ENCODE peak calls at places on chromosome 14, in six cellular contexts. X is HCT116, A is upper lobe of left lung, P is K562, M is GM12878, K is HepG2. C is an unnamed sample.

GRCh38 chr14:57760891-57761290 is 105.0 kb downstream of the SLC35F4 start:
- ATAC-seq in X (no peak), A (no peak), P (no peak), M (no peak), K (no peak), C (no peak)

GRCh38 chr14:22185191-22185590 is 403.8 kb downstream of the DAD1 start:
- ATAC-seq in X (peak), A (no peak), P (no peak), M (peak), K (peak), C (no peak)

GRCh38 chr14:76904100-76904739 is 78.0 kb downstream of the LRRC74A start:
- ATAC-seq in X (peak), A (peak), P (no peak), M (no peak), K (no peak), C (peak)

GRCh38 chr14:101126376-101127130 is 223.0 kb upstream of the RTL1 start:
- ATAC-seq in X (no peak), A (no peak), P (no peak), M (no peak), K (no peak), C (no peak)

GRCh38 chr14:31716208-31716607 is 155.0 kb downstream of the NUBPL start:
- ATAC-seq in X (no peak), A (no peak), P (no peak), M (no peak), K (no peak), C (no peak)

GRCh38 chr14:40417777-40418401 is 985.7 kb upstream of the FBXO33 start:
- ATAC-seq in X (peak), A (no peak), P (no peak), M (peak), K (peak), C (no peak)

GRCh38 chr14:33647385-33647786 is 303.5 kb downstream of the EGLN3 start:
- ATAC-seq in X (no peak), A (no peak), P (no peak), M (no peak), K (no peak), C (no peak)

GRCh38 chr14:58637040-58637390 is 747 bp upstream of the DACT1 start:
- ATAC-seq in X (no peak), A (no peak), P (no peak), M (no peak), K (no peak), C (no peak)

GRCh38 chr14:72745991-72746980 is 147.6 kb downstream of the DPF3 start:
- ATAC-seq in X (peak), A (no peak), P (no peak), M (no peak), K (no peak), C (peak)

GRCh38 chr14:53148612-53149202 is 4.4 kb downstream of the DDHD1 start:
- ATAC-seq in X (no peak), A (no peak), P (no peak), M (peak), K (no peak), C (no peak)

GRCh38 chr14:22898302-22898894 is 15.4 kb downstream of the REM2 start:
- ATAC-seq in X (peak), A (no peak), P (peak), M (no peak), K (no peak), C (no peak)

GRCh38 chr14:101665478-101666078 is 95.9 kb upstream of the PPP2R5C start:
- ATAC-seq in X (peak), A (no peak), P (peak), M (peak), K (peak), C (no peak)

GRCh38 chr14:68476212-68476964 is 316.5 kb downstream of the ZFP36L1 start:
- ATAC-seq in X (peak), A (peak), P (no peak), M (peak), K (no peak), C (peak)

GRCh38 chr14:34722723-34723545 is 8.5 kb upstream of the CFL2 start:
- ATAC-seq in X (peak), A (no peak), P (peak), M (peak), K (peak), C (peak)

GRCh38 chr14:39229601-39230110 is 4.1 kb upstream of the MIA2 start:
- ATAC-seq in X (no peak), A (no peak), P (peak), M (no peak), K (no peak), C (no peak)

GRCh38 chr14:68729556-68729955 is 63.3 kb downstream of the ZFP36L1 start:
- ATAC-seq in X (no peak), A (no peak), P (no peak), M (no peak), K (no peak), C (peak)

GRCh38 chr14:53953828-53954550 is 2.6 kb downstream of the BMP4 start:
- ATAC-seq in X (peak), A (no peak), P (no peak), M (no peak), K (peak), C (peak)

GRCh38 chr14:52059614-52060013 is 9.2 kb downstream of the NID2 start:
- ATAC-seq in X (no peak), A (no peak), P (no peak), M (no peak), K (no peak), C (peak)

GRCh38 chr14:89417469-89418225 is 614 bp upstream of the FOXN3 start:
- ATAC-seq in X (peak), A (peak), P (peak), M (peak), K (peak), C (peak)
- TF ChIP-seq POLR2A in X (no peak), A (no peak), P (no peak), M (peak), K (peak), C (no peak)

GRCh38 chr14:71322660-71323250 is 415.5 kb downstream of the PCNX1 start:
- ATAC-seq in X (no peak), A (no peak), P (no peak), M (peak), K (no peak), C (no peak)
- TF ChIP-seq CTCF in X (peak), A (no peak), P (peak), M (peak), K (peak), C (peak)

GRCh38 chr14:63960926-63961567 is 108.2 kb downstream of the SYNE2 start:
- ATAC-seq in X (no peak), A (no peak), P (no peak), M (no peak), K (no peak), C (no peak)

GRCh38 chr14:63951429-63951828 is 98.6 kb downstream of the SYNE2 start:
- ATAC-seq in X (no peak), A (no peak), P (no peak), M (no peak), K (no peak), C (no peak)

GRCh38 chr14:63952053-63952932 is 99.5 kb downstream of the SYNE2 start:
- ATAC-seq in X (no peak), A (no peak), P (no peak), M (no peak), K (no peak), C (no peak)

GRCh38 chr14:63952933-63953437 is 100.2 kb downstream of the SYNE2 start:
- ATAC-seq in X (no peak), A (no peak), P (no peak), M (no peak), K (no peak), C (no peak)

DNA sequence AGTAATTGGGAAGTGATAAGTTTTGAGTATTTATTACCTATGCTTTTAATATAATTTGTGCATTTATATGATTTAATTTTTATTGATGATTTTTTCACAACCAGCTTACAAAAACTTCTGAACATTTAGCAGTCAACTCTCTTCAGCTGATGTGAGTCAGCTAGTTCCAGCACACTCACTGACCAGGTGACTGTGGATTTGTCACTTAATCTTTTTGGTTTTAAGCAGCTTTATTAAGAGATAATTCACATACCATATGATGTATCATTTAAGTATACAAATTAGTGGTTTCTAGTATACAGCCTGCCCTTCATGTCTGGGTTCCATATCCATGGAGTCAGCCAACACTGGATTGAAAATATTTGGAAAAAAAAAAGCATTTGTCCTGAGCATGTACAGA is 103.5 kb downstream of the SYNE2 start:
- ATAC-seq in X (no peak), A (no peak), P (no peak), M (no peak), K (no peak), C (no peak)
- TF ChIP-seq POLR2AphosphoS5 in X (no peak), A (no peak), P (no peak), M (no peak), K (no peak), C (no peak)

GRCh38 chr14:24132061-24132685 is 1.7 kb downstream of the FITM1 start:
- ATAC-seq in X (no peak), A (no peak), P (no peak), M (no peak), K (no peak), C (no peak)
- TF ChIP-seq POLR2A in X (no peak), A (no peak), P (no peak), M (no peak), K (no peak), C (no peak)

DNA sequence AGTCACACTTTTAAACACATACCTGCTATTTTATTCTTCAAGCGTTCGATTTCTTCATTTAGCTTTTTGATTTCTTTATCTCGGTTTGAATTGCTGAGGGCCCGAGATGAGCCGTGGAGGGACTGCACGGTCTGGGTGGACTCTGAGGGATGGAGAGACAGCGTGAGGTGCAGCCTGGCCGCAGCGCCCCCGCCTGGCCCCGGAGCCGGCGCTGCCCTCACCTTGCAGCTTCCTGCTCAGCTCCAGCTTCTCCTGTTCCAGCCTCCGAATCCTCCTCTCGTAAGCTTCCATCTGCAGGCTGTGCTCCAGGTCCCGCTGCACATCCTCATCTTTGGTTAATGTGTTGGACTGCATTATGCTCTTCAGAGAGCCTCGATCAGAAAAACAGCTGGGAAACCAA is 53.2 kb downstream of the AMN start:
- ATAC-seq in X (no peak), A (no peak), P (peak), M (no peak), K (no peak), C (no peak)
- TF ChIP-seq CTCF in X (peak), A (no peak), P (peak), M (no peak), K (no peak), C (no peak)

GRCh38 chr14:89418452-89418851 is 1.4 kb upstream of the FOXN3 start:
- ATAC-seq in X (no peak), A (no peak), P (no peak), M (no peak), K (no peak), C (no peak)

GRCh38 chr14:89417111-89417468 is at the start of gene FOXN3:
- ATAC-seq in X (peak), A (peak), P (peak), M (peak), K (peak), C (peak)

GRCh38 chr14:89415139-89415538 is 1.9 kb downstream of the FOXN3 start:
- ATAC-seq in X (no peak), A (no peak), P (no peak), M (no peak), K (no peak), C (no peak)

GRCh38 chr14:89418976-89419375 is 1.9 kb upstream of the FOXN3 start:
- ATAC-seq in X (no peak), A (no peak), P (no peak), M (no peak), K (no peak), C (no peak)

GRCh38 chr14:89416002-89416995 is 734 bp downstream of the FOXN3 start:
- ATAC-seq in X (peak), A (peak), P (peak), M (peak), K (peak), C (peak)
- TF ChIP-seq POLR2AphosphoS5 in X (peak), A (peak), P (no peak), M (peak), K (peak), C (peak)

GRCh38 chr14:105092912-105093425 is 27.7 kb upstream of the GPR132 start:
- ATAC-seq in X (peak), A (no peak), P (peak), M (peak), K (no peak), C (peak)
- TF ChIP-seq POLR2A in X (no peak), A (no peak), P (no peak), M (peak), K (no peak), C (peak)

DNA sequence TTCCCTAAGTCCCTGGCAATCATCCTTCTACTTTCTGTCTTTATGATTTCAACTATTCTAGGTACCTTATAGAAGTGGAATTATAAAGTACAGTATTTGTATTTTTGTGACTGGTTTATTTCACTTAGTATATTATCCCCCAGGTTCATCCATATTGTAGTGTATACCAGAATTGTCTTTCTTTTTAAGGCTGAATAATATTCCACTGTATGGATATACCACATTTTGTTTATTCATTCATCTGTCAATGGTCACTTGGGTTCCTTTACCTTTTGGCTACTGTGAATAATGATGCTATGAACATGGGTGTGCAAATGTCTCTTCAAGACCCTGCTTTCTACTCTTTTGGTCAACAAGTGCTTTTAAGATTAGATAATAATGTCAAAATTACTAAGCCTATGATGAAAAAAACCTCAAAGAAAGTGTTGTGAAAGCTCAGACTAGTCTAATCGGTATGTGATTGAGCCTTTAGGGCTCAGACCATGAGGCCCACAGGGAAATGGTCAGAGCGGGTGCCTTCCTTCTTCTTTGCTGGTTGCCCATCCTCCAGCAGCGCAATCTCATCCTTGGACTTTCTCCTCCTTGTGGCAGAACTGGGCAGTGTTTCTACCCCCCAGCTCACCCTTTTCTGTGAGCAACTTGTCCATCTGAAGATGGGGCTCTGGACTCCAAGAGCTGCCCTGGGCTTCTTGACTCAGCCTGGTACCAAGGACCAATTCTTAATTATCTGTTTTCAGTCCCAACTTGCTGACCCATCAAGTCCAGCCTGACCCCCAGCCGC is 105.4 kb downstream of the TTC8 start:
- ATAC-seq in X (peak), A (no peak), P (peak), M (peak), K (peak), C (no peak)
- TF ChIP-seq CTCF in X (peak), A (no peak), P (peak), M (peak), K (peak), C (no peak)

C was measured in gastroesophageal sphincter.